ENCODE peak calls at places on chromosomes 2 and 18, in five cellular contexts. B, G, X, F and D are unnamed samples.

GRCh38 chr2:74919827-74920226 is 38.6 kb upstream of the POLE4 start:
- DNase-seq in B (peak), G (peak), X (peak), F (peak), D (peak)

GRCh38 chr18:6728809-6729246 is 688 bp upstream of the ARHGAP28 start:
- DNase-seq in B (no peak), G (no peak), X (no peak), F (no peak), D (no peak)

GRCh38 chr2:176251928-176252327 is 17.3 kb upstream of the MTX2 start:
- DNase-seq in B (no peak), G (no peak), X (no peak), F (no peak), D (no peak)

GRCh38 chr2:28617502-28618184 is 121.8 kb downstream of the PLB1 start:
- DNase-seq in B (no peak), G (no peak), X (no peak), F (no peak), D (no peak)

GRCh38 chr2:233267516-233268245 is 16.2 kb downstream of the ATG16L1 start:
- DNase-seq in B (no peak), G (no peak), X (peak), F (no peak), D (no peak)

GRCh38 chr2:182606728-182607681 is 109.1 kb upstream of the DNAJC10 start:
- DNase-seq in B (no peak), G (no peak), X (no peak), F (no peak), D (no peak)

GRCh38 chr2:118675531-118675930 is 171.9 kb downstream of the EN1 start:
- DNase-seq in B (no peak), G (no peak), X (no peak), F (no peak), D (no peak)

GRCh38 chr2:239261336-239261735 is 139.5 kb downstream of the HDAC4 start:
- DNase-seq in B (no peak), G (no peak), X (no peak), F (no peak), D (no peak)

GRCh38 chr2:59882822-59883221 is 670.6 kb downstream of the BCL11A start:
- DNase-seq in B (no peak), G (no peak), X (no peak), F (no peak), D (no peak)

GRCh38 chr2:12796617-12797016 is 79.9 kb downstream of the TRIB2 start:
- DNase-seq in B (no peak), G (no peak), X (no peak), F (no peak), D (no peak)

GRCh38 chr2:30272761-30273573 is 41.6 kb downstream of the LBH start:
- DNase-seq in B (no peak), G (no peak), X (no peak), F (no peak), D (no peak)

GRCh38 chr2:198371902-198372611 is 567.7 kb downstream of the PLCL1 start:
- DNase-seq in B (no peak), G (no peak), X (no peak), F (no peak), D (no peak)

GRCh38 chr2:113273031-113273551 is 5.6 kb downstream of the PAX8 start:
- DNase-seq in B (no peak), G (peak), X (peak), F (no peak), D (no peak)

GRCh38 chr2:172437419-172438063 is 10.2 kb downstream of the ITGA6 start:
- DNase-seq in B (no peak), G (no peak), X (peak), F (no peak), D (no peak)

GRCh38 chr2:208103616-208104015 is 20.7 kb downstream of the CRYGD start:
- DNase-seq in B (no peak), G (no peak), X (no peak), F (no peak), D (no peak)

GRCh38 chr2:28616618-28617017 is 120.8 kb downstream of the PLB1 start:
- DNase-seq in B (no peak), G (no peak), X (no peak), F (no peak), D (no peak)

GRCh38 chr2:7777668-7778067 is 860.5 kb downstream of the RNF144A start:
- DNase-seq in B (no peak), G (no peak), X (no peak), F (no peak), D (no peak)

GRCh38 chr2:65388626-65389390 is 43.6 kb downstream of the SPRED2 start:
- DNase-seq in B (no peak), G (no peak), X (no peak), F (no peak), D (no peak)

DNA sequence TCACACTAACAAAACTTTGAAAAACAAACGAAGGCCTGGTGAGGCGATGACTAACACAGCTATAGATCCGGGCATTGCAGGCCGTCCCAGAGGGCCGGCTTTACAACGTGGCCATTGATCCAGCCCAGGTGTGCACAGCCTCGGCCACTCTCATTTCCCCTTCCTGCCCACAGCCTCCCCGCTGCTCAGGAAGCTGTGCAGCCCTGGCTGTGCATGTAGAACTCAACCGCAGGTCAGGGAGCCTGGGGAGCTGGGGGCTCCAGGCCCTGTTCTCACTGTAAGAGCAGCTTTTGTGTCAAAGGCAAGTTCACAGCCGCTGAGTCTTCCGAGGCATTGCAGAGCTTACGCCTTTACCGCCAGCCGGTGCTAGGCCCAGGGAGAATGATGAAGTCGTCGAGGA is 87.2 kb downstream of the LONRF2 start:
- DNase-seq in B (no peak), G (peak), X (peak), F (no peak), D (no peak)
- H3K27ac ChIP-seq in B (no peak), G (no peak), X (no peak), F (no peak), D (no peak)

GRCh38 chr18:23487738-23488625 is 15.3 kb upstream of the RMC1 start:
- DNase-seq in B (no peak), G (no peak), X (peak), F (no peak), D (no peak)
- H3K27ac ChIP-seq in B (no peak), G (no peak), X (peak), F (peak), D (no peak)

GRCh38 chr2:11409184-11409959 is 56.6 kb downstream of the E2F6 start:
- DNase-seq in B (no peak), G (no peak), X (no peak), F (no peak), D (no peak)

GRCh38 chr2:11404381-11405073 is 60.1 kb upstream of the ROCK2 start:
- DNase-seq in B (no peak), G (no peak), X (no peak), F (no peak), D (no peak)

GRCh38 chr2:11407413-11407812 is 58.5 kb downstream of the E2F6 start:
- DNase-seq in B (no peak), G (no peak), X (no peak), F (no peak), D (no peak)

GRCh38 chr2:11405599-11406491 is 60.1 kb downstream of the E2F6 start:
- DNase-seq in B (no peak), G (no peak), X (no peak), F (no peak), D (no peak)

GRCh38 chr2:11406492-11407381 is 59.2 kb downstream of the E2F6 start:
- DNase-seq in B (no peak), G (no peak), X (no peak), F (peak), D (no peak)
- H3K27ac ChIP-seq in B (no peak), G (no peak), X (no peak), F (no peak), D (no peak)

GRCh38 chr2:112004246-112004645 is 50.8 kb upstream of the TMEM87B start:
- DNase-seq in B (no peak), G (no peak), X (no peak), F (no peak), D (no peak)

GRCh38 chr2:112001136-112001764 is 53.8 kb upstream of the TMEM87B start:
- DNase-seq in B (no peak), G (no peak), X (no peak), F (no peak), D (no peak)

GRCh38 chr2:112001942-112002341 is 53.1 kb upstream of the TMEM87B start:
- DNase-seq in B (no peak), G (no peak), X (no peak), F (no peak), D (no peak)

GRCh38 chr2:112005391-112006075 is 49.5 kb upstream of the TMEM87B start:
- DNase-seq in B (no peak), G (no peak), X (no peak), F (no peak), D (no peak)

DNA sequence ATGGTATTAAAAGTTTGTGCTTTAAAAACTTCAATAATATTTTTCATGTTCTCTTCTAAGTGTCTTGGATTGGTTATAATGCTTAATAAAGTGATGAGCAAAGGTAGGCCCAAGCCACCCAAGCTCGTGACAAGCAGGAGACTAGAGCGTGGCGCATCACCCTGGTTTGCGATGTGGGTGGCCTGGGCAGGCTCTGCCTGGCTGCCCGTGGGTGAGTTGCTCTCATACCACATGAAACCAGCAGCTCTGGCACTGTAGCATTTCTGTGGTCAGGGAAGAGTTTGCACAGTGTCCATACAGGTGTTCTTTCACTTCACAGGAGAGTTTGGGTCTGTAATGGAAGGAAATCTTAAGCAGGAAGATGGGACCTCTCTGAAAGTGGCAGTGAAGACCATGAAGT is 51.5 kb upstream of the TMEM87B start:
- DNase-seq in B (no peak), G (no peak), X (no peak), F (no peak), D (no peak)
- H3K27ac ChIP-seq in B (no peak), G (no peak), X (no peak), F (no peak), D (no peak)

GRCh38 chr18:9859232-9859631 is 26.5 kb upstream of the TXNDC2 start:
- DNase-seq in B (no peak), G (no peak), X (no peak), F (no peak), D (no peak)
- H3K27ac ChIP-seq in B (no peak), G (no peak), X (no peak), F (no peak), D (no peak)

GRCh38 chr2:217944366-217944765 is 58.4 kb downstream of the TNS1 start:
- DNase-seq in B (no peak), G (no peak), X (no peak), F (peak), D (no peak)

GRCh38 chr2:217942731-217943335 is 60.0 kb downstream of the TNS1 start:
- DNase-seq in B (no peak), G (no peak), X (no peak), F (no peak), D (peak)

GRCh38 chr2:217941886-217942728 is 60.7 kb downstream of the TNS1 start:
- DNase-seq in B (no peak), G (no peak), X (no peak), F (no peak), D (no peak)

GRCh38 chr2:217944923-217945322 is 57.9 kb downstream of the TNS1 start:
- DNase-seq in B (peak), G (no peak), X (no peak), F (peak), D (no peak)

GRCh38 chr2:217943379-217944321 is 59.1 kb downstream of the TNS1 start:
- DNase-seq in B (no peak), G (peak), X (no peak), F (peak), D (peak)
- H3K27ac ChIP-seq in B (no peak), G (no peak), X (no peak), F (peak), D (peak)

GRCh38 chr18:3592864-3593263 is 142.9 kb downstream of the TGIF1 start:
- DNase-seq in B (no peak), G (no peak), X (no peak), F (no peak), D (no peak)
- H3K27ac ChIP-seq in B (peak), G (no peak), X (peak), F (peak), D (peak)

GRCh38 chr18:35345460-35345921 is 1.3 kb upstream of the ZNF24 start:
- DNase-seq in B (no peak), G (no peak), X (no peak), F (no peak), D (peak)
- H3K27ac ChIP-seq in B (no peak), G (no peak), X (no peak), F (peak), D (peak)